ENCODE peak calls at places on chromosome 1, in eight cellular contexts. G is mesothelial cell of epicardium; Y is CD8-positive, alpha-beta T cell; N is body of pancreas; D is GM12865; E is lung; W is brain microvascular endothelial cell; B is GM13977. C is an unnamed sample.

GRCh38 chr1:8858888-8859706 is 19.4 kb downstream of the ENO1 start:
- DNase-seq in G (no peak), Y (peak), N (peak), D (peak), E (no peak), W (peak), B (no peak), C (no peak)

GRCh38 chr1:12435639-12436344 is 182.2 kb downstream of the DHRS3 start:
- DNase-seq in G (no peak), Y (no peak), N (no peak), D (peak), E (no peak), W (peak), B (peak), C (no peak)

GRCh38 chr1:228343211-228343661 is 63.4 kb downstream of the TRIM11 start:
- DNase-seq in G (peak), Y (no peak), N (peak), D (no peak), E (no peak), W (no peak), B (no peak), C (no peak)

GRCh38 chr1:34916104-34916503 is 13.3 kb downstream of the DLGAP3 start:
- DNase-seq in G (no peak), Y (no peak), N (no peak), D (no peak), E (no peak), W (no peak), B (no peak), C (no peak)

GRCh38 chr1:100404816-100405215 is 52.5 kb downstream of the CDC14A start:
- DNase-seq in G (no peak), Y (no peak), N (no peak), D (no peak), E (no peak), W (no peak), B (no peak), C (no peak)

GRCh38 chr1:160575112-160575664 is 4.1 kb downstream of the CD84 start:
- DNase-seq in G (no peak), Y (no peak), N (no peak), D (no peak), E (no peak), W (no peak), B (no peak), C (no peak)

GRCh38 chr1:5980314-5981008 is 11.8 kb downstream of the NPHP4 start:
- DNase-seq in G (no peak), Y (no peak), N (peak), D (no peak), E (no peak), W (peak), B (no peak), C (no peak)

GRCh38 chr1:31910933-31911332 is 27.2 kb downstream of the PTP4A2 start:
- DNase-seq in G (no peak), Y (no peak), N (no peak), D (peak), E (no peak), W (no peak), B (no peak), C (no peak)

GRCh38 chr1:213127074-213127473 is 76.0 kb downstream of the RPS6KC1 start:
- DNase-seq in G (no peak), Y (no peak), N (no peak), D (no peak), E (no peak), W (peak), B (no peak), C (no peak)

GRCh38 chr1:229210844-229211243 is 60.1 kb upstream of the RAB4A start:
- DNase-seq in G (no peak), Y (no peak), N (no peak), D (no peak), E (no peak), W (no peak), B (no peak), C (no peak)

GRCh38 chr1:103107696-103108524 is at the start of gene COL11A1:
- DNase-seq in G (peak), Y (no peak), N (no peak), D (no peak), E (no peak), W (no peak), B (no peak), C (no peak)

GRCh38 chr1:27992271-27992670 is 32.5 kb downstream of the XKR8 start:
- DNase-seq in G (no peak), Y (peak), N (no peak), D (peak), E (no peak), W (peak), B (no peak), C (no peak)

GRCh38 chr1:19978143-19978542 is 1.3 kb downstream of the PLA2G2A start:
- DNase-seq in G (no peak), Y (no peak), N (no peak), D (no peak), E (no peak), W (no peak), B (no peak), C (no peak)

GRCh38 chr1:177820213-177820612 is 149.6 kb downstream of the SEC16B start:
- DNase-seq in G (no peak), Y (no peak), N (no peak), D (no peak), E (no peak), W (no peak), B (no peak), C (no peak)

GRCh38 chr1:7755448-7755847 is 15.6 kb upstream of the VAMP3 start:
- DNase-seq in G (no peak), Y (no peak), N (no peak), D (peak), E (no peak), W (peak), B (no peak), C (no peak)

GRCh38 chr1:158039380-158039779 is 45.9 kb downstream of the KIRREL1 start:
- DNase-seq in G (no peak), Y (no peak), N (no peak), D (no peak), E (no peak), W (peak), B (no peak), C (no peak)

GRCh38 chr1:232108598-232108997 is 482.0 kb downstream of the DISC1 start:
- DNase-seq in G (no peak), Y (no peak), N (no peak), D (no peak), E (no peak), W (no peak), B (no peak), C (no peak)

GRCh38 chr1:180881806-180882509 is 30.7 kb upstream of the KIAA1614 start:
- DNase-seq in G (no peak), Y (no peak), N (no peak), D (peak), E (no peak), W (no peak), B (peak), C (peak)

GRCh38 chr1:28104866-28105467 is 16.6 kb upstream of the EYA3 start:
- DNase-seq in G (peak), Y (no peak), N (peak), D (no peak), E (peak), W (peak), B (no peak), C (no peak)

GRCh38 chr1:147895123-147895522 is 7.5 kb upstream of the GJA8 start:
- DNase-seq in G (no peak), Y (no peak), N (no peak), D (no peak), E (no peak), W (no peak), B (no peak), C (no peak)

GRCh38 chr1:150258275-150258666 is 697 bp downstream of the CA14 start:
- DNase-seq in G (no peak), Y (no peak), N (no peak), D (no peak), E (no peak), W (no peak), B (no peak), C (no peak)

GRCh38 chr1:12228979-12229378 is 851 bp upstream of the VPS13D start:
- DNase-seq in G (no peak), Y (no peak), N (no peak), D (no peak), E (no peak), W (no peak), B (no peak), C (no peak)

GRCh38 chr1:211328866-211329265 is 2.2 kb downstream of the TRAF5 start:
- DNase-seq in G (no peak), Y (no peak), N (no peak), D (no peak), E (no peak), W (no peak), B (no peak), C (no peak)

GRCh38 chr1:169348356-169349036 is 19.1 kb downstream of the NME7 start:
- DNase-seq in G (no peak), Y (no peak), N (no peak), D (peak), E (no peak), W (peak), B (peak), C (no peak)

GRCh38 chr1:43847290-43847689 is 86.3 kb upstream of the ARTN start:
- DNase-seq in G (no peak), Y (no peak), N (no peak), D (no peak), E (no peak), W (no peak), B (no peak), C (no peak)

GRCh38 chr1:33815061-33815460 is 48.8 kb upstream of the HMGB4 start:
- DNase-seq in G (no peak), Y (no peak), N (no peak), D (no peak), E (peak), W (peak), B (no peak), C (peak)

GRCh38 chr1:160997323-160998038 is 23.5 kb downstream of the F11R start:
- DNase-seq in G (peak), Y (peak), N (peak), D (peak), E (peak), W (peak), B (peak), C (no peak)

GRCh38 chr1:152774875-152775274 is at the start of gene LCE1F:
- DNase-seq in G (no peak), Y (no peak), N (no peak), D (peak), E (no peak), W (no peak), B (no peak), C (no peak)

GRCh38 chr1:152770411-152770810 is 4.5 kb upstream of the LCE1F start:
- DNase-seq in G (no peak), Y (no peak), N (no peak), D (no peak), E (no peak), W (no peak), B (no peak), C (no peak)

GRCh38 chr1:152768847-152769533 is 6.0 kb upstream of the LCE1F start:
- DNase-seq in G (no peak), Y (no peak), N (no peak), D (no peak), E (no peak), W (no peak), B (no peak), C (no peak)
- TF ChIP-seq CTCF in G (no peak), Y (no peak), N (no peak), D (no peak), E (no peak), W (no peak), B (no peak), C (no peak)

DNA sequence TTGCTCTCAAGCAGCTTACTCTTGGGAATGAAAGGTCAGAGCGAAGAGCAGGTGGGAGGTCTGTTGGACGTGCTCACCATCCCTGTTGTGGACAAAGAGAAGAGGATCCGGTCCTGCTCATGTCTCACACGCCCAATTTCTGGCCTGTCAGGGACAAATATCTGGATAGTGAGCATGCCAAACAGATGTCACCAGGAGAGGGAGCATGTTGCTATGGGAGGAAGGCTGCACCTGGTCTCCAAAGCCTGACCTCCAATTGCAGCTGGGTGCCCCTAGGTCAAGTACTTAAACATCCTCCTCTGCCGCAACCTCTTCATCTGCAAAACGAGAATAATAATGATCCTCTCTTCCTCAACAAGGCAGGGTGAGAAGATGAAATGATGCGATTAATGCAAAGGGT is 53.4 kb downstream of the DMRTA2 start:
- DNase-seq in G (no peak), Y (no peak), N (no peak), D (no peak), E (no peak), W (no peak), B (no peak), C (no peak)
- TF ChIP-seq CTCF in G (no peak), Y (no peak), N (no peak), D (no peak), E (no peak), W (peak), B (peak), C (peak)

GRCh38 chr1:200306954-200307754 is 102.7 kb downstream of the ZNF281 start:
- DNase-seq in G (no peak), Y (no peak), N (peak), D (peak), E (no peak), W (peak), B (peak), C (no peak)
- TF ChIP-seq CTCF in G (peak), Y (peak), N (peak), D (peak), E (peak), W (peak), B (peak), C (peak)

GRCh38 chr1:171742577-171742922 is 685 bp upstream of the VAMP4 start:
- DNase-seq in G (peak), Y (no peak), N (peak), D (no peak), E (peak), W (peak), B (no peak), C (no peak)

GRCh38 chr1:171740356-171740863 is 1.5 kb downstream of the VAMP4 start:
- DNase-seq in G (no peak), Y (no peak), N (no peak), D (no peak), E (no peak), W (no peak), B (no peak), C (no peak)

GRCh38 chr1:171741872-171742576 is at the start of gene VAMP4:
- DNase-seq in G (peak), Y (peak), N (peak), D (peak), E (peak), W (peak), B (peak), C (peak)

GRCh38 chr1:171739646-171740045 is 2.2 kb downstream of the VAMP4 start:
- DNase-seq in G (no peak), Y (no peak), N (no peak), D (no peak), E (no peak), W (no peak), B (no peak), C (no peak)

DNA sequence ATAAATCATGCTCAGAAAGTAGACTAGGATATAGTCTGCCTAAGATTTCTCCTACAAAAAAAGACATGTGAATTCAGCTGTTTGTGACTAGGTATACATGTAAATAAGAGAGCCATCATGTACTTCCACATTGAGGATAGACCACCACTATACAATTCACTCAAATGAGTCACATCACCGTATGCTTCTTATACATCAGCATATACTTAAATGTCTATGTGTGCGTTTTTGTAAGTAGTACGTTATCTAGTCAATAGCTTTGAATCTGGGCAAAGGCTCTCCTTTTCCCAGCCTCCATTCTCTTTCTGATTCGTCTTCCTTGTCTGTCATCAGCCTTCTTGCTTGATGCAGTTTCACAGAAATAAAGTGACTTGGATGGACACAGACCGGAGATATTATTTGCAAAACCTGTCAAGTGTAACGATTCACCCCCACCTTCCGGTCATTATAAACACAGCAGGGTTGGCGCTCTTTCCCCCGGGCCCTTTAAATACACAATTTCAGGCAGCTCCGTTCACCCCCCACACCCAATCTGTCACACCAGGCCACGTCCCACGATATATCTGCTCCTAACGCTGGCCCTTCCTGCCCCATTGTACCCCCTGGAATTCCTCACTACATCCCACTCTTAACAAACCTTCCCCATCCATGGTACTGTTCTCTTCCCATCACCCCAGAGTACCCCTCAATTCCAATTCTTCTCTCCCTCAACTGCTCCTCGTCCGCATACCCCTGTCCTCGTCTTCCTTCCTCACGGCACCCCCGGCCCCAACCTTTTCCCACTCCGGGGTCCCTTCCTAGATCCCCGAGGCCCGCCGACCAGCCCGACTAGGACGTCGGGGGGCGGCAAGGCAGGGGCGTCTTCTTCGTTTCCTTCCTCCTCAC is 636 bp downstream of the VAMP4 start:
- DNase-seq in G (peak), Y (peak), N (peak), D (peak), E (peak), W (peak), B (peak), C (no peak)
- TF ChIP-seq CTCF in G (no peak), Y (peak), N (no peak), D (no peak), E (no peak), W (peak), B (no peak), C (no peak)

GRCh38 chr1:51048021-51048420 is 54.0 kb upstream of the C1orf185 start:
- DNase-seq in G (no peak), Y (no peak), N (no peak), D (no peak), E (no peak), W (no peak), B (no peak), C (no peak)

GRCh38 chr1:51048670-51049069 is 53.4 kb upstream of the C1orf185 start:
- DNase-seq in G (no peak), Y (no peak), N (no peak), D (no peak), E (no peak), W (no peak), B (no peak), C (no peak)

GRCh38 chr1:51044199-51044598 is 57.8 kb upstream of the C1orf185 start:
- DNase-seq in G (no peak), Y (no peak), N (no peak), D (no peak), E (no peak), W (no peak), B (no peak), C (no peak)

DNA sequence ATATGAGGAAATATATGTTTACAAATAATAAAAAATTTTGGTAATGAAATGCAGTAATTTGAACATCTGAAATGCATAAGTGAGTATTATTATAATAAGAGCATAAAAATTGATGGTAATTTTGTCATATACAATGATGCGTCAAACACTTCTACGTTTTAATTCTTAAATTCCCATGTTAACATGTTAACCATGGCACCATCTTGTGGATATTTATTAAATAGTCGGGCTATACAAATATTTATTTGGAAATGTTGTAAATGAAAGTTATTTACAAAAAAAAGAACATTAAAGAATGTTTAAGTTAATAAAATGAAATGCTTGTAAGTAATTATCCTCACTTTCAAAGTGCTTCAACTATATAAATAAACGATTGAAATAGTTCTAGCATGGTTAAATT is 57.2 kb upstream of the C1orf185 start:
- DNase-seq in G (no peak), Y (no peak), N (no peak), D (peak), E (no peak), W (no peak), B (no peak), C (no peak)
- TF ChIP-seq CTCF in G (no peak), Y (no peak), N (peak), D (peak), E (no peak), W (no peak), B (no peak), C (no peak)

GRCh38 chr1:46099215-46099614 is 33.2 kb downstream of the PIK3R3 start:
- DNase-seq in G (no peak), Y (no peak), N (no peak), D (no peak), E (no peak), W (no peak), B (no peak), C (no peak)

GRCh38 chr1:46097149-46097472 is 35.3 kb downstream of the PIK3R3 start:
- DNase-seq in G (no peak), Y (no peak), N (no peak), D (no peak), E (no peak), W (no peak), B (no peak), C (no peak)

GRCh38 chr1:46096269-46097148 is 35.9 kb downstream of the PIK3R3 start:
- DNase-seq in G (no peak), Y (no peak), N (no peak), D (peak), E (no peak), W (no peak), B (no peak), C (no peak)

GRCh38 chr1:46094454-46094853 is 38.0 kb downstream of the PIK3R3 start:
- DNase-seq in G (no peak), Y (no peak), N (no peak), D (no peak), E (no peak), W (no peak), B (no peak), C (no peak)

GRCh38 chr1:46098043-46098712 is 34.3 kb downstream of the PIK3R3 start:
- DNase-seq in G (no peak), Y (no peak), N (no peak), D (peak), E (no peak), W (no peak), B (no peak), C (no peak)
- TF ChIP-seq CTCF in G (no peak), Y (no peak), N (no peak), D (no peak), E (no peak), W (no peak), B (no peak), C (no peak)